ENCODE peak calls at places on chromosomes 2 and 18, in ten cellular contexts. L, P, W, V, F, S, C, D, X and M are unnamed samples.

GRCh38 chr18:3284501-3284900 is 22.6 kb downstream of the MYL12B start:
- DNase-seq in L (no peak), P (no peak), W (no peak), V (no peak), F (no peak), S (no peak), C (no peak), D (no peak), X (no peak), M (no peak)

GRCh38 chr2:199940373-199940772 is 14.9 kb downstream of the TYW5 start:
- DNase-seq in L (peak), P (no peak), W (no peak), V (no peak), F (no peak), S (peak), C (peak), D (no peak), X (no peak), M (no peak)

GRCh38 chr18:41996020-41996419 is 41.0 kb downstream of the PIK3C3 start:
- DNase-seq in L (no peak), P (no peak), W (no peak), V (no peak), F (no peak), S (no peak), C (no peak), D (no peak), X (no peak), M (no peak)

GRCh38 chr18:22883189-22883588 is 49.9 kb upstream of the RBBP8 start:
- DNase-seq in L (no peak), P (no peak), W (no peak), V (no peak), F (no peak), S (no peak), C (no peak), D (no peak), X (no peak), M (no peak)

GRCh38 chr18:5628512-5629255 is 84.9 kb upstream of the EPB41L3 start:
- DNase-seq in L (peak), P (peak), W (no peak), V (peak), F (peak), S (no peak), C (no peak), D (peak), X (no peak), M (no peak)

GRCh38 chr2:102350118-102350793 is 5.3 kb upstream of the IL18R1 start:
- DNase-seq in L (no peak), P (no peak), W (no peak), V (no peak), F (no peak), S (no peak), C (no peak), D (no peak), X (no peak), M (no peak)

GRCh38 chr2:48107326-48107925 is 201.1 kb upstream of the FBXO11 start:
- DNase-seq in L (peak), P (no peak), W (no peak), V (no peak), F (no peak), S (peak), C (peak), D (no peak), X (no peak), M (no peak)

GRCh38 chr2:208025814-208026184 is 472 bp upstream of the PLEKHM3 start:
- DNase-seq in L (peak), P (peak), W (peak), V (no peak), F (no peak), S (no peak), C (no peak), D (no peak), X (no peak), M (no peak)

GRCh38 chr2:26411419-26411818 is 9.7 kb downstream of the DRC1 start:
- DNase-seq in L (no peak), P (no peak), W (no peak), V (no peak), F (no peak), S (no peak), C (no peak), D (no peak), X (no peak), M (no peak)

GRCh38 chr2:231928901-231929725 is 2.9 kb upstream of the NPPC start:
- DNase-seq in L (no peak), P (no peak), W (no peak), V (no peak), F (no peak), S (no peak), C (no peak), D (no peak), X (peak), M (no peak)

GRCh38 chr2:10962004-10962403 is 50.3 kb downstream of the KCNF1 start:
- DNase-seq in L (no peak), P (no peak), W (no peak), V (no peak), F (no peak), S (no peak), C (no peak), D (no peak), X (no peak), M (no peak)

GRCh38 chr2:196798980-196799379 is 503 bp downstream of the GTF3C3 start:
- DNase-seq in L (no peak), P (no peak), W (no peak), V (no peak), F (no peak), S (peak), C (no peak), D (no peak), X (no peak), M (no peak)

GRCh38 chr2:112065966-112066365 is 10.9 kb downstream of the TMEM87B start:
- DNase-seq in L (peak), P (no peak), W (no peak), V (no peak), F (no peak), S (peak), C (no peak), D (no peak), X (no peak), M (no peak)

GRCh38 chr2:120452945-120453634 is 107.2 kb downstream of the INHBB start:
- DNase-seq in L (no peak), P (no peak), W (no peak), V (no peak), F (no peak), S (no peak), C (no peak), D (no peak), X (no peak), M (no peak)

GRCh38 chr2:30155889-30156658 is 9.3 kb downstream of the YPEL5 start:
- DNase-seq in L (no peak), P (no peak), W (no peak), V (no peak), F (no peak), S (peak), C (no peak), D (no peak), X (no peak), M (no peak)

GRCh38 chr18:2979027-2979570 is 33.8 kb downstream of the LPIN2 start:
- DNase-seq in L (peak), P (no peak), W (no peak), V (no peak), F (no peak), S (peak), C (no peak), D (no peak), X (no peak), M (no peak)

GRCh38 chr2:132559921-132560320 is 110.1 kb downstream of the LYPD1 start:
- DNase-seq in L (no peak), P (no peak), W (no peak), V (no peak), F (no peak), S (no peak), C (no peak), D (no peak), X (peak), M (no peak)

GRCh38 chr2:210224660-210225460 is at the start of gene ACADL:
- DNase-seq in L (peak), P (peak), W (no peak), V (peak), F (peak), S (peak), C (no peak), D (peak), X (no peak), M (no peak)

GRCh38 chr2:16900405-16901025 is 234.9 kb upstream of the CYRIA start:
- DNase-seq in L (no peak), P (peak), W (no peak), V (peak), F (no peak), S (peak), C (peak), D (peak), X (no peak), M (no peak)

GRCh38 chr2:224077773-224078507 is 38.9 kb upstream of the SERPINE2 start:
- DNase-seq in L (peak), P (no peak), W (no peak), V (no peak), F (no peak), S (no peak), C (no peak), D (no peak), X (no peak), M (no peak)

GRCh38 chr18:42028232-42028832 is 73.3 kb downstream of the PIK3C3 start:
- DNase-seq in L (peak), P (peak), W (no peak), V (peak), F (no peak), S (peak), C (no peak), D (no peak), X (no peak), M (no peak)

GRCh38 chr2:17160594-17160993 is 357.6 kb downstream of the RAD51AP2 start:
- DNase-seq in L (no peak), P (no peak), W (no peak), V (no peak), F (no peak), S (no peak), C (no peak), D (no peak), X (no peak), M (no peak)

GRCh38 chr2:39875914-39876267 is 96.8 kb upstream of the THUMPD2 start:
- DNase-seq in L (no peak), P (no peak), W (no peak), V (no peak), F (no peak), S (no peak), C (no peak), D (no peak), X (no peak), M (no peak)

GRCh38 chr2:180596453-180596852 is 384.0 kb upstream of the UBE2E3 start:
- DNase-seq in L (no peak), P (no peak), W (no peak), V (no peak), F (no peak), S (no peak), C (no peak), D (no peak), X (no peak), M (no peak)

GRCh38 chr2:157672129-157672528 is 43.5 kb upstream of the ACVR1C start:
- DNase-seq in L (no peak), P (no peak), W (no peak), V (no peak), F (no peak), S (peak), C (no peak), D (no peak), X (no peak), M (no peak)

GRCh38 chr2:69095246-69095645 is 82.3 kb downstream of the ANTXR1 start:
- DNase-seq in L (peak), P (no peak), W (no peak), V (no peak), F (no peak), S (peak), C (no peak), D (no peak), X (no peak), M (no peak)

GRCh38 chr2:230773039-230773773 is 60.6 kb downstream of the CAB39 start:
- DNase-seq in L (no peak), P (no peak), W (no peak), V (no peak), F (no peak), S (peak), C (no peak), D (no peak), X (no peak), M (no peak)

GRCh38 chr2:195535911-195536522 is 121.0 kb upstream of the SLC39A10 start:
- DNase-seq in L (no peak), P (no peak), W (peak), V (no peak), F (no peak), S (no peak), C (no peak), D (no peak), X (no peak), M (peak)

GRCh38 chr2:33342171-33342570 is 134.3 kb upstream of the RASGRP3 start:
- DNase-seq in L (no peak), P (no peak), W (no peak), V (no peak), F (no peak), S (no peak), C (no peak), D (no peak), X (no peak), M (no peak)

GRCh38 chr2:178718988-178719387 is 88.2 kb downstream of the TTN start:
- DNase-seq in L (no peak), P (no peak), W (no peak), V (no peak), F (no peak), S (no peak), C (no peak), D (no peak), X (no peak), M (no peak)

GRCh38 chr2:105381119-105381668 is 17.7 kb downstream of the FHL2 start:
- DNase-seq in L (no peak), P (no peak), W (no peak), V (no peak), F (no peak), S (no peak), C (no peak), D (no peak), X (no peak), M (no peak)

GRCh38 chr2:176817061-176817565 is 395.5 kb upstream of the HNRNPA3 start:
- DNase-seq in L (no peak), P (no peak), W (no peak), V (no peak), F (no peak), S (no peak), C (no peak), D (no peak), X (no peak), M (no peak)

GRCh38 chr2:192245329-192245728 is 50.6 kb upstream of the TMEFF2 start:
- DNase-seq in L (no peak), P (no peak), W (no peak), V (no peak), F (no peak), S (no peak), C (no peak), D (no peak), X (no peak), M (no peak)

GRCh38 chr2:36507408-36507812 is 90.6 kb downstream of the FEZ2 start:
- DNase-seq in L (peak), P (peak), W (no peak), V (peak), F (no peak), S (peak), C (peak), D (no peak), X (no peak), M (no peak)

GRCh38 chr2:181891966-181892794 is 650 bp downstream of the ITPRID2 start:
- DNase-seq in L (peak), P (peak), W (peak), V (peak), F (peak), S (peak), C (peak), D (peak), X (peak), M (peak)
- TF ChIP-seq CTCF in L (peak), P (no peak), W (peak), V (no peak), F (peak), S (peak), C (no peak), D (no peak), X (peak), M (no peak)

DNA sequence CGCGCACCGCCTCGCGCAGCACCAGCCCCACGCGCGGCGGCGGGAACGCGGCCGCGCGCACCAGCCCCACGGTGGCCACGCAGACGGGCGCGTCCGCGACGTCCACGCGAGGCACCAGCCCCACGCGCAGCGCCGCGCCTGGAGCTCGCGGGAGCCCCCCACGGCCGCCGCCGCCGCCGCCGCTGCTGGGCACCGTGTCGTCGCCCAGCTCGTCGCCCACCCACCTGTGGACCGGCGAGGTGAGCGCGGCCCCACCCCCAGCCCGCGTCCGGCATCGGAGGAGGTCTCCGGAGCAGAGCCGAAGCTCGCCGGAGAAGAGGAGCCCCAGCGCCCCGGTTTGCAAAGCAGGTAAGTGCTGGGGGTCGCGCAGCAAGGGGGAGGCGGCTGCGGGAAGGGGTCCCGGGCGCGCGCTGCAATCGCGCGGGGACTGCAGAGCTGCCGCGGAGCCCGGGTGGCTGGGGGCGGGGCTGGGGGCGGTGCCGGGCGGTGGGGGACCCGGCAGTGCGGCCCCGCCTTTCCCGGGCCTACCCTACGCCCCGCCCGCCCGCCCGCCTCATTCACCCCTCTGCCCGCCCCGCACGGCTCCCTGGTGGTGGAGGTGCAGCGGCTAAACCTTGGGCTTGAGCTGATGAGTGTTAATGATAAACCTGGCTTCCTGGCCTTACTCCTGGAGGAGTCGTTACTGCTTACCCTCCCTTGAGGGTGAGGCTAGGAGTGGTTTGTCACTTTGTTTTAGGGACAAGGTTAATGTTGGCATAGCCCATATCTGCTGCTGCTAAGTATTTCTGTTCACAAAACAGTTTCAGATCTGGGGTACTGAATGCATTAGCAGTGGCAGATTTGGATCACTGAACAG is 900 bp downstream of the FAM117B start:
- DNase-seq in L (peak), P (peak), W (peak), V (peak), F (peak), S (peak), C (peak), D (peak), X (peak), M (peak)
- TF ChIP-seq CTCF in L (no peak), P (no peak), W (no peak), V (no peak), F (no peak), S (no peak), C (no peak), D (no peak), X (peak), M (no peak)

DNA sequence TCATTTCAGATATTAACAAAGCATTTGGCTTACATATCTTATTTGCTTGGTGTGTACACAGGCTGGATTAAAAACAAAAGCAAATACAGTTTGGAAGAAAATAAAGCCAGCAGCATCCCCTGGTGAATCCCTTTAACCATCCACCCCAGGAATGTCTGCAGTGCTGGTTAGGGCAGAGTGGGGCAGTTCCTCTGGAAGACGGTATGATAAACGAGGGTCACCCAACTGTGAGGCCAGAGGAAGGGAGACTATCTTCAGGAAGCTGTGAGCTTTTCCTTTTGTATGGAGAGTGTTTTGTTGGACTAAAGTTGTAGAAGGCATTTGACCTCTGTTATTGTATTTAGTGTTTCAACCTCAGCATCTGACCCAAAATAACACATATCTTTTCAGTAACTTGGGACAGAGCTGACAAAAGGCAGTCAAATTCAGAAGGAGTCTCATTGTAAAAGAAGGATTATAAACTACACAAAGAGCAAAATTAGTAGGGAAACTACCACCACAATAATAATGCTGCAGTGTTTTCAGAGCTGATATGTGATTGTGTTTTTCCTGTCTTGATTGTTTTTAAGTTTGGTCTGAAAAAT is 159.1 kb downstream of the FMNL2 start:
- DNase-seq in L (no peak), P (peak), W (no peak), V (no peak), F (no peak), S (no peak), C (no peak), D (no peak), X (no peak), M (no peak)
- TF ChIP-seq CTCF in L (no peak), P (no peak), W (no peak), V (no peak), F (no peak), S (no peak), C (no peak), D (no peak), X (no peak), M (no peak)

GRCh38 chr2:182784777-182785176 is 68.7 kb downstream of the DNAJC10 start:
- DNase-seq in L (peak), P (no peak), W (no peak), V (no peak), F (no peak), S (peak), C (peak), D (no peak), X (no peak), M (no peak)
- TF ChIP-seq CTCF in L (peak), P (peak), W (no peak), V (peak), F (peak), S (peak), C (peak), D (peak), X (peak), M (no peak)

GRCh38 chr2:240559271-240559670 is 886 bp upstream of the DUSP28 start:
- DNase-seq in L (no peak), P (no peak), W (no peak), V (no peak), F (no peak), S (no peak), C (no peak), D (no peak), X (no peak), M (no peak)

GRCh38 chr2:240560084-240560479 is at the start of gene DUSP28:
- DNase-seq in L (peak), P (peak), W (peak), V (peak), F (peak), S (peak), C (peak), D (peak), X (peak), M (peak)

GRCh38 chr2:240564191-240564570 is 4.0 kb downstream of the DUSP28 start:
- DNase-seq in L (no peak), P (no peak), W (no peak), V (no peak), F (no peak), S (no peak), C (no peak), D (no peak), X (peak), M (no peak)

GRCh38 chr2:240560480-240561324 is 545 bp downstream of the DUSP28 start:
- DNase-seq in L (peak), P (peak), W (peak), V (peak), F (peak), S (peak), C (peak), D (peak), X (peak), M (peak)

GRCh38 chr2:240561325-240561971 is 1.3 kb downstream of the DUSP28 start:
- DNase-seq in L (peak), P (no peak), W (no peak), V (no peak), F (no peak), S (peak), C (no peak), D (no peak), X (no peak), M (no peak)
- TF ChIP-seq CTCF in L (no peak), P (no peak), W (peak), V (no peak), F (no peak), S (no peak), C (no peak), D (no peak), X (no peak), M (no peak)

DNA sequence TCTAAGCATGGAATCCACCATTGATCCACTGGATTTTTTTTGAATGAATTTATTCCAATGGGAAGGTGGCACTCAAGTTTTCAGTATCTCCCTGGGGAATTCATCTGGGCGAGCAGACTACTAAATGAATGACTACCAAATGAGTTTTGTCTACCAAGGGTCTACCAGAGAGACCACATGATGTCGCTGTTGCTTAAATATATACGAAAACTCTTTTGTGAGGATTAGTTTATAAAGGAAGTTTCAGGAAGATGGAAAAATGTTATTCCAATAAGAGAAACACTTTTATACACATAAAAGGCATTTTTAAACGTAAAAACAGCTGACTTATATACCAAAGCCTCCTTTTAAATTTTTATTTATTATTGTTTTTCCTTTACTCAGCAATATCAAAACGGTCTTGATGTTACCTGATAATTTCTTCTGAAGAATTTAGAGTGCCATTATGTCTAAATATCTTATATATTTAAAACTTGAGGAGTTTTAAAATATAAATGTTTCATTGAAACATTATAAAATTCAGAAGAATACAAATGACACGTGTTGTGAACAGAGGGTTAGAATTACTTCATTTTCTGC is 139.7 kb downstream of the HRH4 start:
- DNase-seq in L (peak), P (no peak), W (no peak), V (peak), F (no peak), S (peak), C (peak), D (peak), X (no peak), M (no peak)
- TF ChIP-seq CTCF in L (peak), P (peak), W (peak), V (peak), F (peak), S (peak), C (peak), D (peak), X (peak), M (no peak)